ENCODE peak calls at places on chromosomes 12 and 14, in seven cellular contexts. One of them, this sample, is unnamed.

GRCh38 chr12:81797100-81797499 is 38.0 kb upstream of the PPFIA2 start:
- DNase-seq in aorta: no peak
- DNase-seq in fibroblast of lung: peak; percentile 14
- DNase-seq in PC-3: peak; percentile 36
- DNase-seq in left ventricle myocardium inferior: no peak
- DNase-seq in upper lobe of left lung: no peak
- DNase-seq in SK-N-SH: peak; percentile 4
- DNase-seq in this sample: no peak

GRCh38 chr12:96989916-96990315 is 82.9 kb downstream of the NEDD1 start:
- DNase-seq in aorta: no peak
- DNase-seq in left ventricle myocardium inferior: no peak
- DNase-seq in PC-3: peak; percentile 78
- DNase-seq in upper lobe of left lung: no peak
- DNase-seq in fibroblast of lung: no peak
- DNase-seq in SK-N-SH: no peak
- DNase-seq in this sample: no peak

GRCh38 chr12:32027684-32028355 is 68.6 kb downstream of the RESF1 start:
- DNase-seq in SK-N-SH: no peak
- DNase-seq in upper lobe of left lung: peak; percentile 28
- DNase-seq in PC-3: no peak
- DNase-seq in left ventricle myocardium inferior: no peak
- DNase-seq in aorta: no peak
- DNase-seq in fibroblast of lung: no peak
- DNase-seq in this sample: no peak

GRCh38 chr12:4269279-4269991 is 4.1 kb upstream of the CCND2 start:
- DNase-seq in fibroblast of lung: peak; percentile 71
- DNase-seq in aorta: peak; percentile 95
- DNase-seq in upper lobe of left lung: peak; percentile 84
- DNase-seq in PC-3: no peak
- DNase-seq in SK-N-SH: peak; percentile 70
- DNase-seq in left ventricle myocardium inferior: peak; percentile 86
- DNase-seq in this sample: peak; percentile 95

GRCh38 chr12:46124848-46125619 is 134.7 kb upstream of the SCAF11 start:
- DNase-seq in fibroblast of lung: peak; percentile 90
- DNase-seq in upper lobe of left lung: peak; percentile 33
- DNase-seq in SK-N-SH: peak; percentile 39
- DNase-seq in PC-3: peak; percentile 80
- DNase-seq in aorta: no peak
- DNase-seq in left ventricle myocardium inferior: no peak
- DNase-seq in this sample: no peak

GRCh38 chr14:98799891-98800290 is 472.1 kb downstream of the BCL11B start:
- DNase-seq in upper lobe of left lung: no peak
- DNase-seq in left ventricle myocardium inferior: no peak
- DNase-seq in SK-N-SH: no peak
- DNase-seq in aorta: no peak
- DNase-seq in fibroblast of lung: no peak
- DNase-seq in PC-3: no peak
- DNase-seq in this sample: no peak

GRCh38 chr12:122099856-122100255 is 21.3 kb downstream of the MLXIP start:
- DNase-seq in SK-N-SH: no peak
- DNase-seq in fibroblast of lung: no peak
- DNase-seq in aorta: no peak
- DNase-seq in upper lobe of left lung: no peak
- DNase-seq in left ventricle myocardium inferior: no peak
- DNase-seq in PC-3: no peak
- DNase-seq in this sample: no peak

GRCh38 chr12:4293299-4293941 is 19.9 kb downstream of the CCND2 start:
- DNase-seq in SK-N-SH: no peak
- DNase-seq in left ventricle myocardium inferior: no peak
- DNase-seq in upper lobe of left lung: no peak
- DNase-seq in PC-3: no peak
- DNase-seq in fibroblast of lung: no peak
- DNase-seq in aorta: no peak
- DNase-seq in this sample: no peak

GRCh38 chr12:127984386-127985055 is 282.4 kb upstream of the TMEM132C start:
- DNase-seq in PC-3: peak; percentile 72
- DNase-seq in upper lobe of left lung: no peak
- DNase-seq in fibroblast of lung: no peak
- DNase-seq in left ventricle myocardium inferior: no peak
- DNase-seq in SK-N-SH: no peak
- DNase-seq in aorta: no peak
- DNase-seq in this sample: no peak

GRCh38 chr14:33375781-33376180 is 437.1 kb downstream of the NPAS3 start:
- DNase-seq in SK-N-SH: no peak
- DNase-seq in aorta: no peak
- DNase-seq in left ventricle myocardium inferior: no peak
- DNase-seq in PC-3: no peak
- DNase-seq in fibroblast of lung: no peak
- DNase-seq in upper lobe of left lung: no peak
- DNase-seq in this sample: no peak

GRCh38 chr12:120367252-120367923 is 1.6 kb downstream of the MSI1 start:
- DNase-seq in PC-3: no peak
- DNase-seq in fibroblast of lung: no peak
- DNase-seq in SK-N-SH: peak; percentile 70
- DNase-seq in aorta: no peak
- DNase-seq in left ventricle myocardium inferior: no peak
- DNase-seq in upper lobe of left lung: no peak
- DNase-seq in this sample: no peak

GRCh38 chr12:114166360-114166759 is 200.2 kb upstream of the RBM19 start:
- DNase-seq in SK-N-SH: peak; percentile 34
- DNase-seq in upper lobe of left lung: peak; percentile 22
- DNase-seq in fibroblast of lung: peak; percentile 80
- DNase-seq in left ventricle myocardium inferior: no peak
- DNase-seq in aorta: no peak
- DNase-seq in PC-3: peak; percentile 18
- DNase-seq in this sample: no peak

GRCh38 chr12:132363661-132364347 is 34.4 kb upstream of the GALNT9 start:
- DNase-seq in aorta: peak; percentile 57
- DNase-seq in PC-3: no peak
- DNase-seq in fibroblast of lung: no peak
- DNase-seq in upper lobe of left lung: no peak
- DNase-seq in left ventricle myocardium inferior: no peak
- DNase-seq in SK-N-SH: no peak
- DNase-seq in this sample: peak; percentile 45

GRCh38 chr14:92421756-92422155 is 91.8 kb upstream of the RIN3 start:
- DNase-seq in PC-3: no peak
- DNase-seq in left ventricle myocardium inferior: no peak
- DNase-seq in fibroblast of lung: peak; percentile 40
- DNase-seq in aorta: no peak
- DNase-seq in upper lobe of left lung: no peak
- DNase-seq in SK-N-SH: no peak
- DNase-seq in this sample: no peak

GRCh38 chr12:30796508-30796780 is 41.7 kb upstream of the CAPRIN2 start:
- DNase-seq in PC-3: peak; percentile 58
- DNase-seq in SK-N-SH: no peak
- DNase-seq in aorta: peak; percentile 80
- DNase-seq in fibroblast of lung: peak; percentile 71
- DNase-seq in left ventricle myocardium inferior: no peak
- DNase-seq in upper lobe of left lung: no peak
- DNase-seq in this sample: no peak

GRCh38 chr12:52354197-52354596 is 13.1 kb downstream of the KRT85 start:
- DNase-seq in left ventricle myocardium inferior: no peak
- DNase-seq in upper lobe of left lung: no peak
- DNase-seq in PC-3: no peak
- DNase-seq in SK-N-SH: no peak
- DNase-seq in fibroblast of lung: no peak
- DNase-seq in aorta: no peak
- DNase-seq in this sample: no peak

GRCh38 chr12:68451261-68452091 is 119.3 kb upstream of the MDM1 start:
- DNase-seq in SK-N-SH: no peak
- DNase-seq in fibroblast of lung: peak; percentile 93
- DNase-seq in upper lobe of left lung: peak; percentile 23
- DNase-seq in PC-3: peak; percentile 27
- DNase-seq in aorta: no peak
- DNase-seq in left ventricle myocardium inferior: peak; percentile 15
- DNase-seq in this sample: no peak

GRCh38 chr14:98591161-98591560 is 680.8 kb downstream of the BCL11B start:
- DNase-seq in fibroblast of lung: no peak
- DNase-seq in SK-N-SH: no peak
- DNase-seq in PC-3: no peak
- DNase-seq in upper lobe of left lung: no peak
- DNase-seq in left ventricle myocardium inferior: no peak
- DNase-seq in aorta: no peak
- DNase-seq in this sample: no peak

GRCh38 chr12:508795-509194 is 49.1 kb downstream of the B4GALNT3 start:
- DNase-seq in SK-N-SH: no peak
- DNase-seq in left ventricle myocardium inferior: no peak
- DNase-seq in PC-3: peak; percentile 81
- DNase-seq in fibroblast of lung: no peak
- DNase-seq in aorta: no peak
- DNase-seq in upper lobe of left lung: peak; percentile 72
- DNase-seq in this sample: no peak

GRCh38 chr12:124286414-124286813 is 8.5 kb upstream of the RFLNA start:
- DNase-seq in aorta: no peak
- DNase-seq in PC-3: no peak
- DNase-seq in upper lobe of left lung: no peak
- DNase-seq in SK-N-SH: peak; percentile 82
- DNase-seq in left ventricle myocardium inferior: no peak
- DNase-seq in fibroblast of lung: no peak
- DNase-seq in this sample: no peak

DNA sequence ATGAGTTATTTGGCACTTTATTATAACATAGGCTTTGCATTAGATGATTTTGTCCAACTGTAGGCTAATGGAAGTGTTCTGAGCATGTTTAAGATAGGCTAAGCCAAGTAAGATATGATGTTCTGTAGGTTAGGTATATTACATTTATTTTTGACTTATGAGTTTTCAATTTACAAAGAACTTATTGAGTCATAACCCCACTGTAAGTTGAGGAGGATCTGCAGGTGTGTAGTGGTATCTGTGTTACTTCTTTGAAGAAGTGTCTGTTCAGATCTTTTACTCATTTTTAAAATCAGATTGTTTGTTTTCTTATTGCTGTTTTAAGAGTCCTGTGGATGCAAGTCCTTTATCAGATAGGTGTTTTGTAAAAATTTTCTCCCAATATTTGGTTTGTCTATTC is 329.2 kb downstream of the RAD51B start:
- DNase-seq in aorta: no peak
- DNase-seq in fibroblast of lung: no peak
- DNase-seq in left ventricle myocardium inferior: no peak
- DNase-seq in PC-3: no peak
- DNase-seq in upper lobe of left lung: no peak
- DNase-seq in SK-N-SH: no peak
- DNase-seq in this sample: no peak
- H3K9me3 ChIP-seq in aorta: no peaks in the 10 kb centered on the region
- H3K9me3 ChIP-seq in fibroblast of lung: no peaks in the 10 kb centered on the region
- H3K9me3 ChIP-seq in left ventricle myocardium inferior: peaks cover 34% of the 10 kb centered on the region
- H3K9me3 ChIP-seq in PC-3: no peaks in the 10 kb centered on the region
- H3K9me3 ChIP-seq in upper lobe of left lung: no peaks in the 10 kb centered on the region
- H3K9me3 ChIP-seq in SK-N-SH: peaks cover 4% of the 10 kb centered on the region
- H3K9me3 ChIP-seq in this sample: no peaks in the 10 kb centered on the region

DNA sequence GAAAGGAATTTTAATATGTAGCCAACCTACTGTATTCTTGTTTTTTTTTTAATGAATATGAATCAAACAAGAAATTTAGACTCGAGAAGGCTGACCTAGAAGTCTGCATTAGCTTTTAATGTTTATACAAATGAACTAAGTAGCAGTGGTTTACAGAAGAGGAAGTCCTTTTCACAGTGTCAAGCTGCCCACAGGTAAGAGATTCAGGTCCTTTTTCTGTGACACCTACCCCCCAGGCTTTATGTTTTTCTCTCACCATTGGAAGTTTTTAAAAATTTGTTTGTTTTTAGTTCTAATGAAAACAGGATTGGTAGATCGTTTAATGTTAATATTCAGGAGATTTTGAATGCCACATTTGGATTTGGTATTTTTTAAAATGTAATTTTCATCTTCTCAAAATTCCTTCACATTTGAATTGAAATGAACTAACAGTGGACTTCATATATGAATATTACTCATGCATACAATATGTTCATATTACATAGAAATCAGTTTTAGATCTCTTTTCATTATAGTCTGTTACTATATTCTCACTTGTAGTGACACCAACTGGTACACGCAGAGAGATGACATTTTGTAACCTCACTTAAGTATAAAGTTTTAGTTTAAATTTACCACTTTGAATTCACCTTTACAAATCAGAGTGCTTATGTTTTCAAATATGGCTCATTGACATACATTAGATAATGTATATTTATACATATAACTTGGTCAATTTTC is 29.7 kb downstream of the ATF7IP start:
- DNase-seq in fibroblast of lung: no peak
- DNase-seq in PC-3: no peak
- DNase-seq in upper lobe of left lung: no peak
- DNase-seq in SK-N-SH: no peak
- DNase-seq in left ventricle myocardium inferior: no peak
- DNase-seq in aorta: no peak
- DNase-seq in this sample: no peak
- H3K4me3 ChIP-seq in fibroblast of lung: no peak overlapping the region
- H3K4me3 ChIP-seq in PC-3: no peak overlapping the region
- H3K4me3 ChIP-seq in upper lobe of left lung: no peak overlapping the region
- H3K4me3 ChIP-seq in SK-N-SH: no peak overlapping the region
- H3K4me3 ChIP-seq in left ventricle myocardium inferior: peak overlapping the region; percentile 51
- H3K4me3 ChIP-seq in aorta: no peak overlapping the region
- H3K4me3 ChIP-seq in this sample: no peak overlapping the region

GRCh38 chr14:99876406-99876805 is 83.2 kb downstream of the EML1 start:
- DNase-seq in aorta: no peak
- DNase-seq in SK-N-SH: no peak
- DNase-seq in PC-3: no peak
- DNase-seq in left ventricle myocardium inferior: no peak
- DNase-seq in upper lobe of left lung: no peak
- DNase-seq in fibroblast of lung: no peak
- DNase-seq in this sample: no peak

GRCh38 chr14:99878563-99878962 is 85.3 kb downstream of the EML1 start:
- DNase-seq in fibroblast of lung: no peak
- DNase-seq in upper lobe of left lung: no peak
- DNase-seq in left ventricle myocardium inferior: no peak
- DNase-seq in aorta: no peak
- DNase-seq in SK-N-SH: no peak
- DNase-seq in PC-3: no peak
- DNase-seq in this sample: no peak

GRCh38 chr14:99875421-99875820 is 82.2 kb downstream of the EML1 start:
- DNase-seq in fibroblast of lung: no peak
- DNase-seq in aorta: no peak
- DNase-seq in left ventricle myocardium inferior: no peak
- DNase-seq in PC-3: no peak
- DNase-seq in upper lobe of left lung: no peak
- DNase-seq in SK-N-SH: no peak
- DNase-seq in this sample: no peak

GRCh38 chr14:99881011-99881410 is 87.8 kb downstream of the EML1 start:
- DNase-seq in SK-N-SH: no peak
- DNase-seq in PC-3: no peak
- DNase-seq in fibroblast of lung: no peak
- DNase-seq in left ventricle myocardium inferior: no peak
- DNase-seq in upper lobe of left lung: no peak
- DNase-seq in aorta: no peak
- DNase-seq in this sample: no peak

GRCh38 chr14:99879401-99880295 is 86.4 kb downstream of the EML1 start:
- DNase-seq in aorta: no peak
- DNase-seq in left ventricle myocardium inferior: no peak
- DNase-seq in fibroblast of lung: peak; percentile 81
- DNase-seq in PC-3: peak; percentile 86
- DNase-seq in upper lobe of left lung: no peak
- DNase-seq in SK-N-SH: no peak
- DNase-seq in this sample: no peak
- H3K27ac ChIP-seq in aorta: peak overlapping the region; percentile 21
- H3K27ac ChIP-seq in left ventricle myocardium inferior: peak overlapping the region; percentile 14
- H3K27ac ChIP-seq in fibroblast of lung: peak overlapping the region; percentile 56
- H3K27ac ChIP-seq in PC-3: peak overlapping the region; percentile 57
- H3K27ac ChIP-seq in upper lobe of left lung: no peak overlapping the region
- H3K27ac ChIP-seq in SK-N-SH: peak overlapping the region; percentile 55
- H3K27ac ChIP-seq in this sample: no peak overlapping the region

GRCh38 chr12:130299574-130299973 is 38.1 kb upstream of the PIWIL1 start:
- DNase-seq in PC-3: no peak
- DNase-seq in left ventricle myocardium inferior: no peak
- DNase-seq in aorta: no peak
- DNase-seq in fibroblast of lung: no peak
- DNase-seq in upper lobe of left lung: no peak
- DNase-seq in SK-N-SH: no peak
- DNase-seq in this sample: no peak
- H3K9me3 ChIP-seq in PC-3: no peaks in the 10 kb centered on the region
- H3K9me3 ChIP-seq in left ventricle myocardium inferior: peaks cover 8% of the 10 kb centered on the region
- H3K9me3 ChIP-seq in aorta: no peaks in the 10 kb centered on the region
- H3K9me3 ChIP-seq in fibroblast of lung: peaks cover 2% of the 10 kb centered on the region
- H3K9me3 ChIP-seq in upper lobe of left lung: no peaks in the 10 kb centered on the region
- H3K9me3 ChIP-seq in SK-N-SH: no peaks in the 10 kb centered on the region
- H3K9me3 ChIP-seq in this sample: no peaks in the 10 kb centered on the region